ENCODE peak calls at places on chromosomes 16 and 17, in nine cellular contexts. K is anterior cingulate cortex, Z is left lung, N is B cell, W is SW 1271, F is NCI-H524, G is kidney, I is H9, B is ascending aorta. V is an unnamed sample.

GRCh38 chr16:55151901-55152300 is 172.1 kb upstream of the IRX6 start:
- DNase-seq in K (no peak), G (no peak), I (no peak), B (no peak), W (no peak), Z (no peak), N (no peak), F (no peak), V (no peak)

GRCh38 chr16:19382084-19382801 is 35.4 kb upstream of the TMC5 start:
- DNase-seq in B (no peak), I (no peak), W (no peak), K (no peak), G (no peak), F (no peak), N (no peak), Z (no peak), V (no peak)

GRCh38 chr16:81883235-81883634 is 104.1 kb downstream of the PLCG2 start:
- DNase-seq in I (no peak), N (no peak), G (no peak), Z (no peak), W (no peak), B (no peak), F (no peak), K (no peak), V (no peak)

GRCh38 chr17:3998436-3998835 is 34.2 kb upstream of the ATP2A3 start:
- DNase-seq in G (no peak), K (no peak), N (no peak), F (no peak), I (no peak), W (no peak), Z (no peak), B (no peak), V (no peak)

GRCh38 chr17:75182569-75183436 is at the start of gene SUMO2:
- DNase-seq in I (peak; percentile 97), F (peak; percentile 98), Z (peak; percentile 99), N (peak; percentile 100), G (peak; percentile 99), K (peak; percentile 87), W (peak; percentile 71), B (peak; percentile 97), V (peak; percentile 99)

GRCh38 chr17:77609553-77610517 is 348.7 kb upstream of the TNRC6C start:
- DNase-seq in Z (no peak), W (no peak), I (peak; percentile 25), K (no peak), B (peak; percentile 68), F (no peak), N (peak; percentile 71), G (no peak), V (peak; percentile 69)

GRCh38 chr16:70267516-70267915 is 15.8 kb upstream of the EXOSC6 start:
- DNase-seq in K (no peak), F (peak; percentile 29), W (no peak), B (no peak), N (peak; percentile 46), Z (no peak), I (peak; percentile 72), G (no peak), V (peak; percentile 55)

GRCh38 chr16:87744750-87745514 is 20.9 kb downstream of the KLHDC4 start:
- DNase-seq in N (no peak), I (no peak), Z (no peak), K (no peak), F (no peak), B (no peak), W (no peak), G (no peak), V (no peak)

GRCh38 chr16:15536813-15537212 is 102.4 kb downstream of the BMERB1 start:
- DNase-seq in B (no peak), K (no peak), W (no peak), F (peak; percentile 78), Z (no peak), I (no peak), N (no peak), G (no peak), V (no peak)

GRCh38 chr16:81730090-81731051 is 48.7 kb upstream of the PLCG2 start:
- DNase-seq in B (peak; percentile 87), I (peak; percentile 100), G (peak; percentile 98), N (peak; percentile 76), F (peak; percentile 92), K (peak; percentile 83), Z (peak; percentile 95), W (no peak), V (peak; percentile 84)

GRCh38 chr16:70396209-70396904 is 42.5 kb downstream of the ST3GAL2 start:
- DNase-seq in G (no peak), K (no peak), I (no peak), W (no peak), B (no peak), N (no peak), Z (no peak), F (peak; percentile 97), V (no peak)

GRCh38 chr17:65529040-65529633 is 32.3 kb downstream of the AXIN2 start:
- DNase-seq in W (no peak), K (no peak), F (no peak), N (no peak), B (no peak), G (no peak), I (no peak), Z (no peak), V (no peak)

GRCh38 chr16:29806641-29807425 is 504 bp downstream of the MAZ start:
- DNase-seq in I (peak; percentile 76), Z (peak; percentile 89), F (peak; percentile 57), N (peak; percentile 56), W (peak; percentile 50), G (peak; percentile 92), B (no peak), K (no peak), V (no peak)

GRCh38 chr17:79757140-79757745 is 20.7 kb upstream of the CBX2 start:
- DNase-seq in B (no peak), W (no peak), Z (peak; percentile 37), G (peak; percentile 59), N (no peak), K (no peak), I (no peak), F (no peak), V (no peak)

GRCh38 chr17:6070280-6070894 is at the start of gene WSCD1:
- DNase-seq in F (no peak), I (no peak), Z (no peak), G (peak; percentile 73), B (no peak), W (no peak), K (peak; percentile 61), N (peak; percentile 63), V (peak; percentile 63)

GRCh38 chr16:4847774-4848587 is 700 bp downstream of the UBN1 start:
- DNase-seq in N (peak; percentile 77), B (peak; percentile 75), K (peak; percentile 16), Z (peak; percentile 91), F (no peak), W (no peak), I (peak; percentile 38), G (no peak), V (peak; percentile 60)

GRCh38 chr16:70438325-70438982 is 446 bp downstream of the ST3GAL2 start:
- DNase-seq in G (peak; percentile 85), K (peak; percentile 22), Z (peak; percentile 88), B (peak; percentile 68), N (no peak), I (no peak), F (no peak), W (no peak), V (no peak)

GRCh38 chr16:49567940-49568339 is 194.3 kb downstream of the C16orf78 start:
- DNase-seq in B (no peak), N (no peak), W (no peak), G (no peak), Z (no peak), I (no peak), K (no peak), F (no peak), V (no peak)

GRCh38 chr16:86490859-86491642 is 19.3 kb upstream of the FOXF1 start:
- DNase-seq in F (no peak), K (no peak), B (no peak), G (no peak), W (no peak), N (no peak), I (no peak), Z (no peak), V (no peak)

GRCh38 chr17:63702223-63702577 is 2.3 kb upstream of the LIMD2 start:
- DNase-seq in W (no peak), G (peak; percentile 76), F (no peak), K (no peak), I (no peak), N (peak; percentile 58), B (peak; percentile 58), Z (peak; percentile 83), V (peak; percentile 62)

GRCh38 chr17:20189322-20189721 is 180.2 kb downstream of the SPECC1 start:
- DNase-seq in B (no peak), K (peak; percentile 70), I (peak; percentile 73), N (no peak), W (no peak), Z (no peak), G (no peak), F (no peak), V (no peak)

GRCh38 chr17:73924083-73924482 is 279.4 kb upstream of the RPL38 start:
- DNase-seq in Z (no peak), I (no peak), G (no peak), K (no peak), N (no peak), B (no peak), F (no peak), W (no peak), V (no peak)

GRCh38 chr16:22900863-22901262 is 86.9 kb downstream of the HS3ST2 start:
- DNase-seq in N (no peak), G (no peak), W (no peak), I (no peak), F (no peak), K (no peak), Z (no peak), B (no peak), V (no peak)

GRCh38 chr16:81703177-81704155 is 75.6 kb upstream of the PLCG2 start:
- DNase-seq in F (no peak), K (no peak), W (no peak), I (no peak), G (peak; percentile 66), Z (peak; percentile 59), B (no peak), N (no peak), V (no peak)

GRCh38 chr16:85303354-85303883 is 191.1 kb upstream of the CIBAR2 start:
- DNase-seq in W (no peak), G (no peak), Z (peak; percentile 93), B (peak; percentile 82), N (peak; percentile 89), K (peak; percentile 67), F (no peak), I (peak; percentile 86), V (peak; percentile 91)

GRCh38 chr17:48025904-48026502 is 11.6 kb downstream of the COPZ2 start:
- DNase-seq in N (no peak), B (peak; percentile 74), K (no peak), I (no peak), Z (no peak), G (no peak), F (no peak), W (no peak), V (no peak)